ENCODE peak calls at places on chromosomes 1 and 21, in nine cellular contexts. D is H9, A is AG04450, T is fibroblast of lung, B is hepatocyte, Y is neural progenitor cell, H is heart right ventricle, C is cardiac muscle cell, V is sigmoid colon. P is an unnamed sample.

GRCh38 chr1:186849271-186849671 is 20.5 kb downstream of the PLA2G4A start:
- DNase-seq in D (no peak), A (no peak), T (no peak), B (no peak), Y (no peak), H (no peak), C (no peak), V (no peak), P (no peak)

GRCh38 chr21:41148798-41149197 is 19.2 kb upstream of the BACE2 start:
- DNase-seq in D (no peak), A (no peak), T (no peak), B (no peak), Y (no peak), H (no peak), C (no peak), V (no peak), P (no peak)

GRCh38 chr21:25296239-25296638 is 311.0 kb downstream of the MRPL39 start:
- DNase-seq in D (no peak), A (no peak), T (no peak), B (peak; percentile 24), Y (no peak), H (no peak), C (peak; percentile 27), V (no peak), P (peak; percentile 51)

GRCh38 chr21:34639882-34640788 is 25.2 kb upstream of the RCAN1 start:
- DNase-seq in D (no peak), A (no peak), T (no peak), B (no peak), Y (no peak), H (no peak), C (no peak), V (no peak), P (no peak)

GRCh38 chr1:21936366-21937031 is 611 bp downstream of the HSPG2 start:
- DNase-seq in D (no peak), A (no peak), T (no peak), B (no peak), Y (peak; percentile 39), H (no peak), C (no peak), V (peak; percentile 73), P (no peak)

GRCh38 chr1:223706077-223706988 is 6.0 kb upstream of the CAPN2 start:
- DNase-seq in D (no peak), A (peak; percentile 92), T (peak; percentile 89), B (peak; percentile 91), Y (no peak), H (no peak), C (peak; percentile 96), V (no peak), P (no peak)

GRCh38 chr1:94265011-94265422 is 27.6 kb upstream of the ARHGAP29 start:
- DNase-seq in D (no peak), A (no peak), T (no peak), B (no peak), Y (no peak), H (no peak), C (no peak), V (no peak), P (no peak)

GRCh38 chr21:26962516-26963305 is 4.2 kb downstream of the ADAMTS5 start:
- DNase-seq in D (no peak), A (no peak), T (no peak), B (no peak), Y (no peak), H (no peak), C (peak; percentile 35), V (no peak), P (no peak)

GRCh38 chr1:18957136-18957521 is 653 bp upstream of the IFFO2 start:
- DNase-seq in D (peak; percentile 63), A (no peak), T (no peak), B (peak; percentile 42), Y (peak; percentile 60), H (no peak), C (no peak), V (no peak), P (peak; percentile 63)

GRCh38 chr1:18955116-18955441 is 1.4 kb downstream of the IFFO2 start:
- DNase-seq in D (no peak), A (no peak), T (no peak), B (no peak), Y (no peak), H (no peak), C (peak; percentile 42), V (no peak), P (no peak)

GRCh38 chr1:18955442-18956188 is 861 bp downstream of the IFFO2 start:
- DNase-seq in D (peak; percentile 62), A (no peak), T (no peak), B (peak; percentile 70), Y (peak; percentile 74), H (peak; percentile 40), C (peak; percentile 59), V (no peak), P (peak; percentile 86)

GRCh38 chr1:18957532-18958295 is 1.2 kb upstream of the IFFO2 start:
- DNase-seq in D (no peak), A (no peak), T (peak; percentile 50), B (no peak), Y (no peak), H (no peak), C (no peak), V (no peak), P (no peak)

DNA sequence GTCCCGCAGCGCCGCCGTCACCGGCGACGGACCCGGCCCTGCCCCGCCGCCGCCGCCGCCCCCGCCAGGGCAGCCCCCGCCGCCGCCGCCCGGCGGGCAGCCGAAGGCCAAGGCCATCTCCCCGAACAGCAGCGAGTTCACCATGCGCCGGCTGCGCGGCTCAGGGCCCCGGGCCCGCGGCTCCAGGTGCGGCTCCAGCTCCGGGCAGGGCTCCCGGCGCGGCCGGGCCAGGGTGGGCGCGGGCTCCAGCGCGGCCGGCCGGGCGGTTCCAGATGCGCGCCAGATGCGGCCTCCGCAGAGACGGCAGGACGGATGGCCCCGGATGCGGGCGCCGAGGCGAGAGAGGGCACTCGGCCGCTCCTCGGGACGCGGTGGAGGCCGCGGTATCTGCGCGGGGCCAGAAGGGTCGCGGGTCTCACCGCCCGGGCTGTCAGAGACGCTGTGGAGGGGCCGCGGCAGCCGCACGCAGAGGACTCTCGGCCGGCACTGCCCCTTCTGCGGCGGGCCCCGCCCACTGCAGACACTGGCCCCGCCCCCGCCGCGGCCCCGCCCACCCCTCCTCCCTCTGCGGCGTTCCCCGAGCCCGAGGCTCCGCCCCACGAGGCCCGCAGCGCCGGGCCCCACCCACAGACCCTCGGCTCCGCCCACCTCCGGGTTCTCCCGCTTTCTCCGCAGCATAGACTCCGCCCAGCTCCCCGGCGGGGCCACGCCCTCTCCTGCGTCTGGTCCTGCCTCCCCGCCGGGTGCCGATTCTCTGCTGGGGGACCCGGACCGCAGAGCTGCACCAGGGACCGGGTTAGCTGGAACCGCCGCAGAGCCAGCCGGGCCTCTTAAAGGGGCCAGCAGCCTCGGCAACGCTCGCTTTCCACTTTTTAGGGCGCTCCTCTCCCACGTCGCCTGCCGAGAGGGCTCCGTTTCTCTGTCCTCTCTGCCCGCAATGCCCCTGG is at the start of gene IFFO2:
- DNase-seq in D (peak; percentile 96), A (peak; percentile 81), T (peak; percentile 84), B (peak; percentile 99), Y (peak; percentile 97), H (peak; percentile 100), C (peak; percentile 96), V (peak; percentile 99), P (peak; percentile 99)
- H3K27ac ChIP-seq in D (no peak within 1 kb of the TSS), A (peak within 1 kb of the TSS; percentile 21), T (peak within 1 kb of the TSS; percentile 52), B (no peak within 1 kb of the TSS), Y (no peak within 1 kb of the TSS), H (peak within 1 kb of the TSS; percentile 80), C (peak within 1 kb of the TSS; percentile 51), V (peak within 1 kb of the TSS; percentile 93), P (peak within 1 kb of the TSS; percentile 72)

DNA sequence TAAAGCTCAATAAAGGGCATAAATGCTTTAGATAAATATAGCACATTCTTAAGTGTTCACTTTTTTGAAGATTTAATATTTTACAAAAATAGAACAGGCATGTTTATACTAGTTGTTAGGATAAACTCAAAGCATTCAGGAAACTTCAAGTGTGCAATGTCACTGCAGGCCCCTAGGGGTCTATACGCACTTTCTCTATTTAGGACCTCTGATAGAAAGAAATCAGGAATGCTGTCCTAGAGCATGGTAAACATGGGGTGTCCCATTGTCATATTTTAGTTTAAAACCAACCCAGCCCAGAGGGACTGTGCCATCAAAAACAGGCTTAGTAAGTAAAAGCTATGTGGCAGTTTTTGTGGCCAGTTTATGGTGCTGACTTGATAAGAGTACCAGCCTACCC is 102.2 kb downstream of the BARHL2 start:
- DNase-seq in D (no peak), A (no peak), T (no peak), B (no peak), Y (peak; percentile 21), H (no peak), C (no peak), V (no peak), P (no peak)
- TF ChIP-seq CTCF in D (peak; percentile 75), A (peak; percentile 42), T (no peak), B (peak; percentile 31), Y (peak; percentile 67), H (peak; percentile 20), C (peak; percentile 23), V (no peak), P (no peak)

DNA sequence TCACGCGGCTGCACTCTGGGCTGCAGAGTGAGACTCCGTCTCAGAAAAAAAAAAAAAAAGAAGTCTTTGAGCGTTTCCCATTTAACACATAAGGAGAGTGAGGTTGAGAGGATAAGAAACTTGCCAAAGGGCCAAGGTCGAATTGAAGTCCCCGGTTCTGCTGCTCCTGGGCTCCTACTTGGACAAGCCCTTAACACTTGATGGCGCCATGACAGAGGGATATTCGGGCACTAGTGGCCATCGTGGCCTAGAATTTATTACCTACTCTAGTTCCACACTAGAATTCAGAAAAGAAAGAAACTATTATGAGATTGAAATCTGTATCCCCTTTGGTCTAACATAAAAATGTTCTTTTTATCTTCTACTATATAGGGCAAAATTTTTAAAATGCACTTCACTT is 65.7 kb upstream of the NEK2 start:
- DNase-seq in D (no peak), A (no peak), T (no peak), B (no peak), Y (no peak), H (no peak), C (peak; percentile 7), V (no peak), P (no peak)
- H3K9me3 ChIP-seq in D (no peaks in the 10 kb centered on the region), A (no peaks in the 10 kb centered on the region), T (no peaks in the 10 kb centered on the region), B (no peaks in the 10 kb centered on the region), Y (no peaks in the 10 kb centered on the region), H (no peaks in the 10 kb centered on the region), C (no peaks in the 10 kb centered on the region), V (no peaks in the 10 kb centered on the region), P (no peaks in the 10 kb centered on the region)

GRCh38 chr1:234927312-234927967 is 201.2 kb downstream of the TOMM20 start:
- DNase-seq in D (peak; percentile 14), A (no peak), T (no peak), B (no peak), Y (no peak), H (no peak), C (no peak), V (no peak), P (no peak)

GRCh38 chr1:234924450-234925355 is 203.9 kb downstream of the TOMM20 start:
- DNase-seq in D (peak; percentile 21), A (no peak), T (no peak), B (no peak), Y (no peak), H (no peak), C (no peak), V (no peak), P (no peak)

GRCh38 chr1:234926574-234927311 is 201.9 kb downstream of the TOMM20 start:
- DNase-seq in D (peak; percentile 18), A (no peak), T (no peak), B (no peak), Y (no peak), H (no peak), C (no peak), V (no peak), P (no peak)

GRCh38 chr1:234925440-234926251 is 203.0 kb downstream of the TOMM20 start:
- DNase-seq in D (peak; percentile 29), A (peak; percentile 97), T (peak; percentile 100), B (peak; percentile 87), Y (no peak), H (no peak), C (peak; percentile 97), V (no peak), P (no peak)

DNA sequence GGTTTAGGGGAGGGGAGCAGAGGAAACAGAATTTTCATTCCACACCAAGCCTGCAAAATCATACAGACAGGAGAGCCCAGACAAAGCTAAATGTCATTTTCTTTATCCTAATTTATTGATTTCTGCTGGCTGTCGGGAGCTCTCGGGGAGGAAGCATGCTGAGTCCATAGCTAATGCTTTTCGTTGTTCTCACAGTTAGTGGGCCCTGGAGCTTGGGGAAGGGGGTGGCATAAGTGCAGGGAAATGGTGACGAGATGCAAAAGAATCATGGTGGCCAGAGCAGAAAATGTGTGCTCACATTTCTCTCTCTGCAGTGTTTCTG is 202.4 kb downstream of the TOMM20 start:
- DNase-seq in D (peak; percentile 22), A (no peak), T (no peak), B (no peak), Y (no peak), H (no peak), C (no peak), V (no peak), P (no peak)
- H3K27ac ChIP-seq in D (no peak overlapping the region), A (peak overlapping the region; percentile 75), T (peak overlapping the region; percentile 53), B (peak overlapping the region; percentile 80), Y (no peak overlapping the region), H (peak overlapping the region; percentile 75), C (no peak overlapping the region), V (peak overlapping the region; percentile 67), P (peak overlapping the region; percentile 66)